ENCODE peak calls at places on chromosomes 1 and 21, in eight cellular contexts. One of them, this sample, is unnamed.

GRCh38 chr1:209838537-209838936 is 10.8 kb downstream of the UTP25 start:
- DNase-seq in left ventricle myocardium inferior: no peak
- DNase-seq in hepatocyte: peak; percentile 39
- DNase-seq in neural progenitor cell: no peak
- DNase-seq in CD8-positive, alpha-beta T cell: no peak
- DNase-seq in H9: no peak
- DNase-seq in dorsolateral prefrontal cortex: no peak
- DNase-seq in PC-3: no peak
- DNase-seq in this sample: no peak

GRCh38 chr21:35646606-35647005 is 413.7 kb downstream of the SETD4 start:
- DNase-seq in PC-3: no peak
- DNase-seq in CD8-positive, alpha-beta T cell: no peak
- DNase-seq in H9: no peak
- DNase-seq in neural progenitor cell: no peak
- DNase-seq in dorsolateral prefrontal cortex: no peak
- DNase-seq in hepatocyte: no peak
- DNase-seq in left ventricle myocardium inferior: no peak
- DNase-seq in this sample: no peak

GRCh38 chr1:157725214-157725577 is 24.6 kb upstream of the FCRL3 start:
- DNase-seq in CD8-positive, alpha-beta T cell: no peak
- DNase-seq in PC-3: no peak
- DNase-seq in dorsolateral prefrontal cortex: no peak
- DNase-seq in hepatocyte: no peak
- DNase-seq in H9: no peak
- DNase-seq in left ventricle myocardium inferior: no peak
- DNase-seq in neural progenitor cell: no peak
- DNase-seq in this sample: no peak

GRCh38 chr1:156422602-156423091 is 53.6 kb downstream of the RHBG start:
- DNase-seq in H9: no peak
- DNase-seq in hepatocyte: no peak
- DNase-seq in dorsolateral prefrontal cortex: no peak
- DNase-seq in CD8-positive, alpha-beta T cell: no peak
- DNase-seq in neural progenitor cell: no peak
- DNase-seq in left ventricle myocardium inferior: no peak
- DNase-seq in PC-3: peak; percentile 45
- DNase-seq in this sample: no peak

GRCh38 chr1:41900611-41901444 is 17.9 kb downstream of the HIVEP3 start:
- DNase-seq in H9: no peak
- DNase-seq in PC-3: peak; percentile 92
- DNase-seq in hepatocyte: peak; percentile 64
- DNase-seq in left ventricle myocardium inferior: no peak
- DNase-seq in dorsolateral prefrontal cortex: no peak
- DNase-seq in neural progenitor cell: no peak
- DNase-seq in CD8-positive, alpha-beta T cell: no peak
- DNase-seq in this sample: no peak

GRCh38 chr1:53134961-53135734 is 7.3 kb downstream of the SLC1A7 start:
- DNase-seq in PC-3: no peak
- DNase-seq in left ventricle myocardium inferior: no peak
- DNase-seq in hepatocyte: peak; percentile 54
- DNase-seq in H9: no peak
- DNase-seq in neural progenitor cell: no peak
- DNase-seq in CD8-positive, alpha-beta T cell: no peak
- DNase-seq in dorsolateral prefrontal cortex: no peak
- DNase-seq in this sample: no peak

GRCh38 chr1:161934278-161934608 is 89.4 kb downstream of the OLFML2B start:
- DNase-seq in H9: no peak
- DNase-seq in CD8-positive, alpha-beta T cell: peak; percentile 7
- DNase-seq in hepatocyte: no peak
- DNase-seq in neural progenitor cell: no peak
- DNase-seq in dorsolateral prefrontal cortex: no peak
- DNase-seq in PC-3: no peak
- DNase-seq in left ventricle myocardium inferior: no peak
- DNase-seq in this sample: no peak

GRCh38 chr1:167512262-167512661 is 6.1 kb downstream of the CD247 start:
- DNase-seq in H9: no peak
- DNase-seq in dorsolateral prefrontal cortex: no peak
- DNase-seq in left ventricle myocardium inferior: no peak
- DNase-seq in neural progenitor cell: no peak
- DNase-seq in PC-3: no peak
- DNase-seq in CD8-positive, alpha-beta T cell: no peak
- DNase-seq in hepatocyte: no peak
- DNase-seq in this sample: no peak

GRCh38 chr1:220153147-220153546 is 59.2 kb downstream of the IARS2 start:
- DNase-seq in PC-3: no peak
- DNase-seq in dorsolateral prefrontal cortex: no peak
- DNase-seq in neural progenitor cell: no peak
- DNase-seq in hepatocyte: no peak
- DNase-seq in H9: no peak
- DNase-seq in left ventricle myocardium inferior: no peak
- DNase-seq in CD8-positive, alpha-beta T cell: no peak
- DNase-seq in this sample: no peak

GRCh38 chr1:92503043-92503925 is 16.6 kb upstream of the GFI1 start:
- DNase-seq in H9: no peak
- DNase-seq in dorsolateral prefrontal cortex: no peak
- DNase-seq in neural progenitor cell: no peak
- DNase-seq in CD8-positive, alpha-beta T cell: no peak
- DNase-seq in left ventricle myocardium inferior: no peak
- DNase-seq in PC-3: no peak
- DNase-seq in hepatocyte: no peak
- DNase-seq in this sample: no peak

GRCh38 chr1:30708361-30708728 is 15.0 kb downstream of the MATN1 start:
- DNase-seq in PC-3: no peak
- DNase-seq in neural progenitor cell: no peak
- DNase-seq in hepatocyte: no peak
- DNase-seq in left ventricle myocardium inferior: no peak
- DNase-seq in H9: no peak
- DNase-seq in CD8-positive, alpha-beta T cell: no peak
- DNase-seq in dorsolateral prefrontal cortex: no peak
- DNase-seq in this sample: no peak

GRCh38 chr1:23923592-23924495 is 10.7 kb upstream of the CNR2 start:
- DNase-seq in left ventricle myocardium inferior: no peak
- DNase-seq in CD8-positive, alpha-beta T cell: no peak
- DNase-seq in PC-3: no peak
- DNase-seq in hepatocyte: no peak
- DNase-seq in dorsolateral prefrontal cortex: no peak
- DNase-seq in H9: no peak
- DNase-seq in neural progenitor cell: no peak
- DNase-seq in this sample: no peak

GRCh38 chr1:230292739-230293720 is 133.1 kb downstream of the PGBD5 start:
- DNase-seq in left ventricle myocardium inferior: no peak
- DNase-seq in CD8-positive, alpha-beta T cell: no peak
- DNase-seq in H9: no peak
- DNase-seq in PC-3: no peak
- DNase-seq in hepatocyte: no peak
- DNase-seq in neural progenitor cell: peak; percentile 36
- DNase-seq in dorsolateral prefrontal cortex: no peak
- DNase-seq in this sample: peak; percentile 21

GRCh38 chr21:44297525-44298290 is 2.1 kb upstream of the PFKL start:
- DNase-seq in neural progenitor cell: peak; percentile 93
- DNase-seq in left ventricle myocardium inferior: peak; percentile 88
- DNase-seq in CD8-positive, alpha-beta T cell: peak; percentile 59
- DNase-seq in PC-3: peak; percentile 91
- DNase-seq in hepatocyte: peak; percentile 94
- DNase-seq in dorsolateral prefrontal cortex: peak; percentile 87
- DNase-seq in H9: peak; percentile 89
- DNase-seq in this sample: peak; percentile 68

GRCh38 chr1:54549181-54549924 is 1.3 kb downstream of the ACOT11 start:
- DNase-seq in left ventricle myocardium inferior: peak; percentile 50
- DNase-seq in dorsolateral prefrontal cortex: no peak
- DNase-seq in hepatocyte: no peak
- DNase-seq in CD8-positive, alpha-beta T cell: no peak
- DNase-seq in PC-3: no peak
- DNase-seq in neural progenitor cell: no peak
- DNase-seq in H9: no peak
- DNase-seq in this sample: no peak

GRCh38 chr1:247367786-247368342 is 36.2 kb upstream of the ZNF496 start:
- DNase-seq in H9: no peak
- DNase-seq in CD8-positive, alpha-beta T cell: no peak
- DNase-seq in left ventricle myocardium inferior: no peak
- DNase-seq in hepatocyte: no peak
- DNase-seq in neural progenitor cell: no peak
- DNase-seq in dorsolateral prefrontal cortex: no peak
- DNase-seq in PC-3: no peak
- DNase-seq in this sample: no peak

GRCh38 chr1:203467550-203467921 is 8.1 kb upstream of the PRELP start:
- DNase-seq in neural progenitor cell: no peak
- DNase-seq in PC-3: no peak
- DNase-seq in H9: no peak
- DNase-seq in dorsolateral prefrontal cortex: no peak
- DNase-seq in hepatocyte: peak; percentile 42
- DNase-seq in CD8-positive, alpha-beta T cell: no peak
- DNase-seq in left ventricle myocardium inferior: peak; percentile 82
- DNase-seq in this sample: no peak

GRCh38 chr21:38945536-38946245 is 140.0 kb downstream of the ETS2 start:
- DNase-seq in neural progenitor cell: peak; percentile 90
- DNase-seq in dorsolateral prefrontal cortex: no peak
- DNase-seq in CD8-positive, alpha-beta T cell: no peak
- DNase-seq in PC-3: no peak
- DNase-seq in H9: peak; percentile 41
- DNase-seq in left ventricle myocardium inferior: no peak
- DNase-seq in hepatocyte: no peak
- DNase-seq in this sample: no peak

GRCh38 chr1:99969729-99970591 is at the start of gene SLC35A3:
- DNase-seq in PC-3: peak; percentile 83
- DNase-seq in left ventricle myocardium inferior: peak; percentile 77
- DNase-seq in dorsolateral prefrontal cortex: peak; percentile 73
- DNase-seq in neural progenitor cell: peak; percentile 89
- DNase-seq in CD8-positive, alpha-beta T cell: peak; percentile 68
- DNase-seq in hepatocyte: peak; percentile 88
- DNase-seq in H9: peak; percentile 84
- DNase-seq in this sample: peak; percentile 81

GRCh38 chr1:21662426-21663250 is 6.5 kb downstream of the RAP1GAP start:
- DNase-seq in H9: no peak
- DNase-seq in left ventricle myocardium inferior: no peak
- DNase-seq in CD8-positive, alpha-beta T cell: no peak
- DNase-seq in PC-3: no peak
- DNase-seq in dorsolateral prefrontal cortex: peak; percentile 15
- DNase-seq in hepatocyte: no peak
- DNase-seq in neural progenitor cell: no peak
- DNase-seq in this sample: no peak

GRCh38 chr1:106975944-106976343 is 80.5 kb upstream of the PRMT6 start:
- DNase-seq in hepatocyte: no peak
- DNase-seq in H9: peak; percentile 29
- DNase-seq in left ventricle myocardium inferior: no peak
- DNase-seq in PC-3: peak; percentile 39
- DNase-seq in neural progenitor cell: no peak
- DNase-seq in CD8-positive, alpha-beta T cell: no peak
- DNase-seq in dorsolateral prefrontal cortex: no peak
- DNase-seq in this sample: no peak

GRCh38 chr1:234607091-234608025 is 2.6 kb downstream of the IRF2BP2 start:
- DNase-seq in hepatocyte: no peak
- DNase-seq in left ventricle myocardium inferior: peak; percentile 33
- DNase-seq in dorsolateral prefrontal cortex: no peak
- DNase-seq in neural progenitor cell: peak; percentile 86
- DNase-seq in H9: no peak
- DNase-seq in PC-3: peak; percentile 25
- DNase-seq in CD8-positive, alpha-beta T cell: no peak
- DNase-seq in this sample: peak; percentile 47
- TF ChIP-seq CTCF in hepatocyte: no peak
- TF ChIP-seq CTCF in left ventricle myocardium inferior: peak; percentile 30
- TF ChIP-seq CTCF in dorsolateral prefrontal cortex: peak; percentile 40
- TF ChIP-seq CTCF in neural progenitor cell: peak; percentile 49
- TF ChIP-seq CTCF in H9: peak; percentile 46
- TF ChIP-seq CTCF in PC-3: no peak
- TF ChIP-seq CTCF in CD8-positive, alpha-beta T cell: no peak
- TF ChIP-seq CTCF in this sample: no peak

GRCh38 chr1:27567183-27567526 is 36.8 kb downstream of the AHDC1 start:
- DNase-seq in H9: no peak
- DNase-seq in PC-3: no peak
- DNase-seq in CD8-positive, alpha-beta T cell: no peak
- DNase-seq in neural progenitor cell: peak; percentile 97
- DNase-seq in dorsolateral prefrontal cortex: no peak
- DNase-seq in left ventricle myocardium inferior: no peak
- DNase-seq in hepatocyte: peak; percentile 38
- DNase-seq in this sample: no peak
- H3K27ac ChIP-seq in H9: no peak overlapping the region
- H3K27ac ChIP-seq in PC-3: no peak overlapping the region
- H3K27ac ChIP-seq in CD8-positive, alpha-beta T cell: no peak overlapping the region
- H3K27ac ChIP-seq in neural progenitor cell: peak overlapping the region; percentile 91
- H3K27ac ChIP-seq in dorsolateral prefrontal cortex: peak overlapping the region; percentile 75
- H3K27ac ChIP-seq in left ventricle myocardium inferior: peak overlapping the region; percentile 97
- H3K27ac ChIP-seq in hepatocyte: peak overlapping the region; percentile 94
- H3K27ac ChIP-seq in this sample: no peak overlapping the region

GRCh38 chr1:228003461-228004330 is 3.1 kb upstream of the WNT3A start:
- DNase-seq in dorsolateral prefrontal cortex: no peak
- DNase-seq in H9: no peak
- DNase-seq in hepatocyte: no peak
- DNase-seq in neural progenitor cell: no peak
- DNase-seq in CD8-positive, alpha-beta T cell: no peak
- DNase-seq in PC-3: no peak
- DNase-seq in left ventricle myocardium inferior: no peak
- DNase-seq in this sample: no peak

GRCh38 chr1:228005511-228006033 is 1.2 kb upstream of the WNT3A start:
- DNase-seq in neural progenitor cell: no peak
- DNase-seq in hepatocyte: no peak
- DNase-seq in H9: no peak
- DNase-seq in left ventricle myocardium inferior: no peak
- DNase-seq in dorsolateral prefrontal cortex: peak; percentile 28
- DNase-seq in CD8-positive, alpha-beta T cell: no peak
- DNase-seq in PC-3: peak; percentile 21
- DNase-seq in this sample: no peak

GRCh38 chr1:228002792-228003191 is 4.0 kb upstream of the WNT3A start:
- DNase-seq in hepatocyte: no peak
- DNase-seq in neural progenitor cell: no peak
- DNase-seq in PC-3: no peak
- DNase-seq in left ventricle myocardium inferior: no peak
- DNase-seq in CD8-positive, alpha-beta T cell: no peak
- DNase-seq in dorsolateral prefrontal cortex: no peak
- DNase-seq in H9: no peak
- DNase-seq in this sample: no peak

GRCh38 chr1:228004887-228005462 is 1.8 kb upstream of the WNT3A start:
- DNase-seq in dorsolateral prefrontal cortex: peak; percentile 25
- DNase-seq in H9: peak; percentile 65
- DNase-seq in left ventricle myocardium inferior: no peak
- DNase-seq in hepatocyte: no peak
- DNase-seq in CD8-positive, alpha-beta T cell: no peak
- DNase-seq in PC-3: no peak
- DNase-seq in neural progenitor cell: peak; percentile 42
- DNase-seq in this sample: no peak

GRCh38 chr1:228004331-228004871 is 2.4 kb upstream of the WNT3A start:
- DNase-seq in hepatocyte: peak; percentile 60
- DNase-seq in neural progenitor cell: peak; percentile 66
- DNase-seq in PC-3: peak; percentile 71
- DNase-seq in left ventricle myocardium inferior: no peak
- DNase-seq in dorsolateral prefrontal cortex: peak; percentile 7
- DNase-seq in H9: peak; percentile 78
- DNase-seq in CD8-positive, alpha-beta T cell: no peak
- DNase-seq in this sample: no peak
- H3K27me3 ChIP-seq in hepatocyte: peaks cover 68% of the 10 kb centered on the region
- H3K27me3 ChIP-seq in neural progenitor cell: peaks cover 99% of the 10 kb centered on the region
- H3K27me3 ChIP-seq in PC-3: peaks cover 33% of the 10 kb centered on the region
- H3K27me3 ChIP-seq in left ventricle myocardium inferior: peaks cover 92% of the 10 kb centered on the region
- H3K27me3 ChIP-seq in dorsolateral prefrontal cortex: peaks cover 80% of the 10 kb centered on the region
- H3K27me3 ChIP-seq in H9: peaks cover 64% of the 10 kb centered on the region
- H3K27me3 ChIP-seq in CD8-positive, alpha-beta T cell: peaks cover 13% of the 10 kb centered on the region
- H3K27me3 ChIP-seq in this sample: peaks cover 58% of the 10 kb centered on the region

DNA sequence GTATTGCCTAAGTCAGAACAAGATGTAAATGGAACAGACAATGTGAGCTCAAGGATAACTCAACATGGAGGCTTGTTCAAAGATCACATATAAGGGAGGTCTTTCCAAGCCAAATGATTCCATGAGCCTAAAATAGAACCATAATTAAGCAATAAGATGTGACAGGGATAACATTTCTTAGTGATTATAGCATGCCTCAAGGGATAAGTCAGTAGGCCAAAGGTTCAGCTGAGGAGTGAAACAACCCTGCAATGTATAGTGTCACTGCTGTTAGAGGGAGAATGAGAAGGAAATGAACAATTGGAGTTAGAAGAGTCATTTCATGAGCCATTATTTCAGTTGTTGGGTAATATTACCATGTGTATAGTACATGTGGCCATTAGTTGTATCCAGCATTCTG is 24.9 kb downstream of the GORAB start:
- DNase-seq in CD8-positive, alpha-beta T cell: no peak
- DNase-seq in H9: no peak
- DNase-seq in dorsolateral prefrontal cortex: no peak
- DNase-seq in hepatocyte: no peak
- DNase-seq in neural progenitor cell: no peak
- DNase-seq in PC-3: no peak
- DNase-seq in left ventricle myocardium inferior: no peak
- DNase-seq in this sample: no peak
- TF ChIP-seq CTCF in CD8-positive, alpha-beta T cell: no peak
- TF ChIP-seq CTCF in H9: no peak
- TF ChIP-seq CTCF in dorsolateral prefrontal cortex: no peak
- TF ChIP-seq CTCF in hepatocyte: no peak
- TF ChIP-seq CTCF in neural progenitor cell: no peak
- TF ChIP-seq CTCF in PC-3: no peak
- TF ChIP-seq CTCF in left ventricle myocardium inferior: no peak
- TF ChIP-seq CTCF in this sample: no peak

This sample was measured in CD4-positive, alpha-beta T cell.